ENCODE peak calls at places on chromosomes 11 and 22, in four cellular contexts. B is A549; T is progenitor cell of endocrine pancreas; S is CD4-positive, alpha-beta T cell. L is an unnamed sample.

GRCh38 chr11:9385288-9385902 is 943 bp downstream of the IPO7 start:
- DNase-seq in T (no peak), S (no peak), B (peak), L (no peak)

GRCh38 chr11:83681045-83681781 is 395.0 kb upstream of the CCDC90B start:
- DNase-seq in T (no peak), S (no peak), B (no peak), L (no peak)

GRCh38 chr11:13663631-13664071 is 4.8 kb upstream of the FAR1 start:
- DNase-seq in T (no peak), S (no peak), B (no peak), L (no peak)

GRCh38 chr22:27617214-27617881 is 184.2 kb downstream of the MN1 start:
- DNase-seq in B (no peak), S (no peak), T (no peak), L (no peak)

GRCh38 chr11:83717551-83717950 is 431.4 kb upstream of the CCDC90B start:
- DNase-seq in S (no peak), T (no peak), B (no peak), L (no peak)

GRCh38 chr11:81700061-81700460 is 1033.6 kb downstream of the FAM181B start:
- DNase-seq in B (no peak), S (no peak), T (no peak), L (no peak)

GRCh38 chr11:72141066-72141465 is 5.5 kb downstream of the FOLR3 start:
- DNase-seq in T (no peak), S (no peak), B (peak), L (no peak)

GRCh38 chr22:24994070-24994763 is 41.7 kb downstream of the KIAA1671 start:
- DNase-seq in T (no peak), B (no peak), S (no peak), L (no peak)

GRCh38 chr11:28674432-28675076 is 566.4 kb downstream of the METTL15 start:
- DNase-seq in S (no peak), T (no peak), B (no peak), L (peak)